ENCODE peak calls at places on chromosomes 7 and 10, in seven cellular contexts. U, D, A, R, Z, B and O are unnamed samples.

GRCh38 chr7:159197066-159197975 is 52.7 kb upstream of the VIPR2 start:
- DNase-seq in U (no peak), D (no peak), A (no peak), R (peak), Z (no peak), B (no peak), O (no peak)

GRCh38 chr10:46999217-46999616 is 88.0 kb downstream of the PTPN20 start:
- DNase-seq in U (no peak), D (no peak), A (no peak), R (no peak), Z (no peak), B (no peak), O (no peak)

GRCh38 chr10:89165923-89166322 is 41.2 kb downstream of the CH25H start:
- DNase-seq in U (no peak), D (no peak), A (no peak), R (no peak), Z (no peak), B (no peak), O (no peak)

GRCh38 chr10:33273295-33274002 is 61.0 kb downstream of the NRP1 start:
- DNase-seq in U (no peak), D (no peak), A (peak), R (no peak), Z (no peak), B (no peak), O (no peak)

GRCh38 chr7:155009570-155010157 is 6.7 kb upstream of the PAXIP1 start:
- DNase-seq in U (no peak), D (no peak), A (no peak), R (no peak), Z (peak), B (no peak), O (no peak)

GRCh38 chr10:124711145-124711544 is 33.0 kb downstream of the FAM53B start:
- DNase-seq in U (no peak), D (no peak), A (no peak), R (no peak), Z (no peak), B (no peak), O (no peak)

GRCh38 chr7:64602086-64602485 is 39.2 kb upstream of the ZNF680 start:
- DNase-seq in U (no peak), D (no peak), A (no peak), R (no peak), Z (no peak), B (no peak), O (no peak)

GRCh38 chr7:141366098-141366621 is 185.1 kb upstream of the AGK start:
- DNase-seq in U (no peak), D (no peak), A (no peak), R (no peak), Z (no peak), B (no peak), O (no peak)

GRCh38 chr7:140342732-140343514 is 55.4 kb downstream of the SLC37A3 start:
- DNase-seq in U (no peak), D (no peak), A (no peak), R (peak), Z (peak), B (no peak), O (no peak)

GRCh38 chr7:48389977-48390376 is 218.7 kb downstream of the ABCA13 start:
- DNase-seq in U (no peak), D (no peak), A (no peak), R (no peak), Z (no peak), B (peak), O (no peak)

GRCh38 chr7:104677587-104677986 is 336.4 kb upstream of the KMT2E start:
- DNase-seq in U (no peak), D (no peak), A (no peak), R (no peak), Z (no peak), B (no peak), O (no peak)